ENCODE peak calls at places on chromosomes 12 and 14, in ten cellular contexts. A is breast epithelium, S is GM19239, T is mucosa of descending colon, Y is NCI-H1417, B is foreskin fibroblast, I is brain microvascular endothelial cell, R is NCI-H446 treated with DMSO at 0.1 percent for 48 hours, V is T follicular helper cell, N is amniotic stem cell. E is an unnamed sample.

GRCh38 chr14:61744239-61744638 is 18.0 kb upstream of the SNAPC1 start:
- DNase-seq in A (no peak), S (no peak), T (no peak), Y (no peak), B (no peak), I (no peak), R (no peak), V (no peak), N (no peak), E (no peak)

GRCh38 chr12:43104524-43104923 is 447.5 kb downstream of the ADAMTS20 start:
- DNase-seq in A (no peak), S (no peak), T (no peak), Y (no peak), B (peak; percentile 80), I (peak; percentile 57), R (peak; percentile 30), V (no peak), N (no peak), E (no peak)

GRCh38 chr14:105448706-105449111 is 25.9 kb upstream of the CRIP2 start:
- DNase-seq in A (peak; percentile 76), S (peak; percentile 95), T (peak; percentile 73), Y (peak; percentile 27), B (peak; percentile 76), I (peak; percentile 58), R (no peak), V (peak; percentile 59), N (peak; percentile 3), E (no peak)

GRCh38 chr12:109705291-109705690 is 8.3 kb upstream of the FAM222A start:
- DNase-seq in A (no peak), S (no peak), T (no peak), Y (no peak), B (no peak), I (no peak), R (no peak), V (no peak), N (no peak), E (no peak)

GRCh38 chr14:72961579-72962335 is 35.5 kb downstream of the DCAF4 start:
- DNase-seq in A (no peak), S (no peak), T (no peak), Y (no peak), B (peak; percentile 40), I (no peak), R (no peak), V (no peak), N (no peak), E (no peak)

GRCh38 chr12:25959069-25959961 is 833 bp downstream of the RASSF8 start:
- DNase-seq in A (peak; percentile 56), S (peak; percentile 35), T (peak; percentile 25), Y (peak; percentile 69), B (peak; percentile 92), I (peak; percentile 80), R (no peak), V (no peak), N (peak; percentile 79), E (peak; percentile 77)

GRCh38 chr14:91872517-91873470 is 5.5 kb upstream of the TC2N start:
- DNase-seq in A (peak; percentile 90), S (no peak), T (peak; percentile 92), Y (no peak), B (peak; percentile 84), I (no peak), R (no peak), V (peak; percentile 61), N (no peak), E (peak; percentile 91)

GRCh38 chr12:48977290-48978281 is 536 bp upstream of the WNT1 start:
- DNase-seq in A (no peak), S (no peak), T (peak; percentile 78), Y (peak; percentile 47), B (peak; percentile 67), I (peak; percentile 66), R (no peak), V (peak; percentile 70), N (no peak), E (no peak)

GRCh38 chr12:80634903-80635302 is 72.5 kb upstream of the MYF6 start:
- DNase-seq in A (no peak), S (no peak), T (no peak), Y (no peak), B (no peak), I (no peak), R (no peak), V (no peak), N (no peak), E (no peak)

GRCh38 chr12:108691995-108692808 is 39.1 kb downstream of the CORO1C start:
- DNase-seq in A (no peak), S (no peak), T (peak; percentile 34), Y (peak; percentile 91), B (peak; percentile 49), I (no peak), R (peak; percentile 72), V (no peak), N (no peak), E (no peak)

GRCh38 chr14:36556811-36557433 is 25.5 kb downstream of the NKX2-8 start:
- DNase-seq in A (no peak), S (no peak), T (peak; percentile 40), Y (peak; percentile 86), B (peak; percentile 57), I (no peak), R (peak; percentile 40), V (no peak), N (no peak), E (no peak)

GRCh38 chr12:20259786-20260185 is 108.6 kb upstream of the PDE3A start:
- DNase-seq in A (no peak), S (no peak), T (no peak), Y (no peak), B (no peak), I (no peak), R (no peak), V (no peak), N (no peak), E (no peak)

GRCh38 chr14:71521736-71522135 is 410.5 kb upstream of the RGS6 start:
- DNase-seq in A (no peak), S (no peak), T (no peak), Y (peak; percentile 72), B (no peak), I (no peak), R (no peak), V (no peak), N (no peak), E (no peak)

GRCh38 chr14:103801459-103801858 is 45.9 kb downstream of the PPP1R13B start:
- DNase-seq in A (no peak), S (no peak), T (peak; percentile 7), Y (peak; percentile 26), B (peak; percentile 62), I (peak; percentile 33), R (no peak), V (no peak), N (no peak), E (no peak)

GRCh38 chr12:123660328-123660727 is 10.6 kb upstream of the TCTN2 start:
- DNase-seq in A (no peak), S (no peak), T (no peak), Y (no peak), B (peak; percentile 92), I (peak; percentile 57), R (no peak), V (no peak), N (peak; percentile 76), E (no peak)

GRCh38 chr14:95061317-95062093 is 95.8 kb downstream of the DICER1 start:
- DNase-seq in A (no peak), S (no peak), T (no peak), Y (no peak), B (no peak), I (no peak), R (no peak), V (no peak), N (no peak), E (no peak)

GRCh38 chr14:24207104-24207543 is 1.6 kb downstream of the TSSK4 start:
- DNase-seq in A (no peak), S (no peak), T (no peak), Y (no peak), B (no peak), I (no peak), R (no peak), V (no peak), N (no peak), E (no peak)

GRCh38 chr14:58107041-58107440 is 45.0 kb downstream of the ARMH4 start:
- DNase-seq in A (no peak), S (no peak), T (no peak), Y (no peak), B (no peak), I (no peak), R (no peak), V (no peak), N (no peak), E (no peak)

GRCh38 chr14:100391182-100391581 is 68.0 kb downstream of the SLC25A47 start:
- DNase-seq in A (no peak), S (no peak), T (no peak), Y (no peak), B (no peak), I (no peak), R (no peak), V (no peak), N (no peak), E (no peak)

GRCh38 chr12:104737682-104738370 is 220.3 kb downstream of the SLC41A2 start:
- DNase-seq in A (no peak), S (no peak), T (no peak), Y (no peak), B (no peak), I (no peak), R (no peak), V (no peak), N (no peak), E (no peak)

GRCh38 chr14:90900712-90901111 is 84.5 kb upstream of the TTC7B start:
- DNase-seq in A (no peak), S (no peak), T (no peak), Y (no peak), B (peak; percentile 7), I (no peak), R (no peak), V (no peak), N (no peak), E (no peak)

GRCh38 chr14:85332401-85332800 is 197.5 kb upstream of the FLRT2 start:
- DNase-seq in A (no peak), S (no peak), T (no peak), Y (no peak), B (peak; percentile 17), I (no peak), R (no peak), V (no peak), N (no peak), E (no peak)

GRCh38 chr12:113241191-113242017 is 20.1 kb downstream of the TPCN1 start:
- DNase-seq in A (no peak), S (no peak), T (peak; percentile 87), Y (peak; percentile 92), B (peak; percentile 92), I (peak; percentile 90), R (peak; percentile 47), V (no peak), N (peak; percentile 74), E (peak; percentile 62)

GRCh38 chr14:92540472-92541048 is 27.0 kb downstream of the RIN3 start:
- DNase-seq in A (peak; percentile 79), S (no peak), T (peak; percentile 88), Y (no peak), B (peak; percentile 99), I (peak; percentile 99), R (peak; percentile 79), V (no peak), N (peak; percentile 98), E (peak; percentile 90)

E was measured in suprapubic skin.